ENCODE peak calls at places on chromosomes 11 and 22, in six cellular contexts. G is GM12864, K is RWPE1, Q is cardiac fibroblast, N is coronary artery, M is upper lobe of right lung. L is an unnamed sample.

GRCh38 chr11:1548221-1549070 is 23.6 kb downstream of the DUSP8 start:
- DNase-seq in M (peak; percentile 89), N (peak; percentile 90), G (no peak), Q (peak; percentile 33), K (no peak), L (peak; percentile 36)

GRCh38 chr22:20951932-20952380 is 15.1 kb upstream of the AIFM3 start:
- DNase-seq in G (no peak), M (no peak), Q (no peak), K (no peak), N (no peak), L (no peak)

GRCh38 chr22:24207264-24208011 is 26.2 kb downstream of the SUSD2 start:
- DNase-seq in K (no peak), Q (peak; percentile 54), G (no peak), N (no peak), M (no peak), L (peak; percentile 4)

GRCh38 chr11:11588243-11588642 is 33.6 kb downstream of the GALNT18 start:
- DNase-seq in N (no peak), Q (no peak), G (no peak), M (no peak), K (no peak), L (peak; percentile 71)

GRCh38 chr11:61967924-61968757 is 707 bp upstream of the FTH1 start:
- DNase-seq in Q (peak; percentile 45), M (peak; percentile 87), N (no peak), K (peak; percentile 42), G (peak; percentile 42), L (no peak)

GRCh38 chr11:119421941-119422504 is 949 bp downstream of the THY1 start:
- DNase-seq in K (no peak), G (no peak), Q (no peak), N (no peak), M (no peak), L (no peak)

GRCh38 chr11:82858556-82859091 is 41.6 kb downstream of the PRCP start:
- DNase-seq in N (no peak), G (no peak), M (no peak), K (peak; percentile 49), Q (peak; percentile 79), L (peak; percentile 48)

GRCh38 chr11:68549789-68550484 is 89.4 kb downstream of the PPP6R3 start:
- DNase-seq in M (no peak), G (no peak), Q (no peak), N (no peak), K (no peak), L (no peak)

GRCh38 chr11:109867784-109868183 is 225.4 kb upstream of the ZC3H12C start:
- DNase-seq in N (no peak), Q (no peak), M (no peak), K (no peak), G (no peak), L (no peak)

GRCh38 chr11:7600205-7600775 is 73.0 kb downstream of the CYB5R2 start:
- DNase-seq in M (peak; percentile 73), G (no peak), K (peak; percentile 81), Q (peak; percentile 72), N (no peak), L (peak; percentile 100)

GRCh38 chr11:69465236-69466000 is 16.0 kb upstream of the LINC01488 start:
- DNase-seq in M (no peak), N (no peak), Q (no peak), K (no peak), G (no peak), L (peak; percentile 59)

GRCh38 chr11:61152816-61153592 is 8.2 kb downstream of the VPS37C start:
- DNase-seq in K (peak; percentile 73), G (no peak), M (no peak), Q (peak; percentile 82), N (no peak), L (peak; percentile 88)

GRCh38 chr11:70481625-70482528 is 83.5 kb downstream of the CTTN start:
- DNase-seq in G (no peak), M (no peak), N (no peak), K (peak; percentile 45), Q (peak; percentile 73), L (no peak)

GRCh38 chr11:76510060-76511047 is 65.5 kb downstream of the EMSY start:
- DNase-seq in K (no peak), N (no peak), M (no peak), G (no peak), Q (peak; percentile 34), L (no peak)

GRCh38 chr11:105000167-105000566 is 22.8 kb downstream of the CASP5 start:
- DNase-seq in Q (peak; percentile 20), G (no peak), M (no peak), K (peak; percentile 2), N (no peak), L (no peak)

GRCh38 chr22:23385301-23386244 is 194.5 kb downstream of the IGLL1 start:
- DNase-seq in K (peak; percentile 74), N (peak; percentile 85), G (peak; percentile 42), M (peak; percentile 90), Q (peak; percentile 81), L (peak; percentile 63)

GRCh38 chr11:68390315-68390714 is 70.2 kb upstream of the PPP6R3 start:
- DNase-seq in N (no peak), M (no peak), G (no peak), Q (no peak), K (no peak), L (no peak)

GRCh38 chr11:63503492-63503891 is 2.4 kb upstream of the LGALS12 start:
- DNase-seq in G (no peak), M (no peak), Q (no peak), K (no peak), N (no peak), L (no peak)

GRCh38 chr11:44958165-44958564 is 7.5 kb upstream of the TP53I11 start:
- DNase-seq in G (no peak), Q (no peak), M (no peak), K (no peak), N (no peak), L (no peak)

GRCh38 chr11:102447193-102447592 is 5.4 kb downstream of the TMEM123 start:
- DNase-seq in K (no peak), M (no peak), N (no peak), Q (no peak), G (no peak), L (no peak)

GRCh38 chr11:116579857-116580727 is 192.7 kb downstream of the BUD13 start:
- DNase-seq in K (no peak), Q (no peak), N (no peak), G (no peak), M (no peak), L (no peak)

GRCh38 chr11:128942807-128943430 is at the start of gene TP53AIP1:
- DNase-seq in Q (no peak), M (no peak), K (no peak), G (no peak), N (no peak), L (peak; percentile 44)

GRCh38 chr22:44336962-44337657 is 24.4 kb upstream of the SHISAL1 start:
- DNase-seq in N (no peak), Q (no peak), M (no peak), G (no peak), K (no peak), L (peak; percentile 5)

GRCh38 chr11:127281534-127281933 is 281.0 kb upstream of the KIRREL3 start:
- DNase-seq in N (no peak), G (no peak), K (no peak), M (no peak), Q (no peak), L (no peak)

GRCh38 chr11:123461164-123461563 is 31.1 kb downstream of the GRAMD1B start:
- DNase-seq in G (no peak), Q (no peak), K (no peak), M (no peak), N (no peak), L (no peak)

GRCh38 chr11:27183672-27184457 is 143.2 kb downstream of the BBOX1 start:
- DNase-seq in G (peak; percentile 29), N (no peak), Q (peak; percentile 83), M (no peak), K (peak; percentile 38), L (peak; percentile 59)

GRCh38 chr11:48063424-48063978 is 83.1 kb downstream of the PTPRJ start:
- DNase-seq in Q (peak; percentile 96), G (no peak), N (no peak), M (no peak), K (peak; percentile 26), L (peak; percentile 27)

GRCh38 chr11:63779044-63779443 is 10.5 kb upstream of the ZFTA start:
- DNase-seq in Q (no peak), M (no peak), G (no peak), N (no peak), K (no peak), L (no peak)

GRCh38 chr11:2302280-2302843 is 549 bp downstream of the TSPAN32 start:
- DNase-seq in Q (no peak), K (no peak), N (peak; percentile 71), G (no peak), M (peak; percentile 72), L (no peak)

GRCh38 chr11:15258433-15259350 is 144.0 kb downstream of the INSC start:
- DNase-seq in K (peak; percentile 18), N (no peak), G (no peak), M (no peak), Q (peak; percentile 32), L (peak; percentile 53)
- TF ChIP-seq CTCF in K (no peak), N (no peak), G (no peak), M (peak; percentile 14), Q (no peak), L (no peak)

GRCh38 chr11:75510626-75511025 is 15.1 kb downstream of the GDPD5 start:
- DNase-seq in Q (no peak), N (no peak), K (no peak), G (no peak), M (no peak), L (no peak)

GRCh38 chr11:75507571-75507970 is 18.2 kb downstream of the GDPD5 start:
- DNase-seq in N (no peak), Q (no peak), K (no peak), G (no peak), M (no peak), L (no peak)

GRCh38 chr11:75508051-75508561 is 17.6 kb downstream of the GDPD5 start:
- DNase-seq in N (no peak), M (no peak), K (no peak), Q (no peak), G (peak; percentile 41), L (no peak)

GRCh38 chr11:75510011-75510595 is 15.6 kb downstream of the GDPD5 start:
- DNase-seq in N (no peak), Q (no peak), K (no peak), M (no peak), G (no peak), L (no peak)

DNA sequence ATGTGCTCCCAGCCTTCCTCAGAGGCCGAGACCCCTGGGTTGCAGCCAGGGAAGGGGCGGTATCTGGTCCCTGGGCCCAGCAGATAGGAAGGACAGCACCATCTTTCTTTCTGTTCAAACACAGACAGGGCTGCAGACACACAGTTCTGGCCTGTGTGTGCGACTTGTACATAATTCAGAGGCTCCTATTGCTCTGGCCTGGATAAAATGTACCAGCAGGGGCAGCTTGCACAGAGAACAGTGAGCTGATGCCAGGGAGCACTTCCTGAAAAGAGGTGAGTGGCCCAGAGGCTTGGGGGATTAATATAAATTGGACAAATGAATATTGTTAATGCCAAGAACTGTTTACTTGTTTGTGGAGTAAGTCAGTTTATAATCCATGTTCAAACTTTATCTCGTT is 16.5 kb downstream of the GDPD5 start:
- DNase-seq in Q (no peak), N (no peak), G (no peak), M (no peak), K (no peak), L (no peak)
- TF ChIP-seq CTCF in Q (no peak), N (no peak), G (no peak), M (no peak), K (no peak), L (no peak)

GRCh38 chr11:64803163-64803845 is at the start of gene MAP4K2:
- DNase-seq in G (no peak), Q (peak; percentile 78), M (peak; percentile 94), K (peak; percentile 93), N (peak; percentile 93), L (peak; percentile 72)
- TF ChIP-seq CTCF in G (no peak), Q (no peak), M (peak; percentile 20), K (peak; percentile 62), N (no peak), L (peak; percentile 32)

GRCh38 chr22:48488149-48488551 is 1339.5 kb downstream of the BRD1 start:
- DNase-seq in K (no peak), Q (no peak), G (no peak), M (no peak), N (no peak), L (no peak)
- TF ChIP-seq CTCF in K (no peak), Q (no peak), G (no peak), M (no peak), N (no peak), L (no peak)